ENCODE peak calls at places on chromosomes 3 and 15, in seven cellular contexts. U is RWPE1; C is hepatocyte; I is neural progenitor cell; J is CD4-positive, alpha-beta T cell; N is CD8-positive, alpha-beta T cell; S is esophagus squamous epithelium. O is an unnamed sample.
A peak's percentile ranks its signal among the peaks of the same experiment; 100 is the strongest.

GRCh38 chr3:110881069-110881468 is 190.5 kb upstream of the NECTIN3 start:
- DNase-seq in U (peak; percentile 72), C (peak; percentile 46), I (peak; percentile 46), J (no peak), N (no peak), S (no peak), O (peak; percentile 64)

GRCh38 chr3:74739242-74739641 is 124.8 kb upstream of the CNTN3 start:
- DNase-seq in U (no peak), C (no peak), I (no peak), J (no peak), N (no peak), S (no peak), O (no peak)

GRCh38 chr3:97389883-97390282 is 374.7 kb upstream of the ARL6 start:
- DNase-seq in U (no peak), C (no peak), I (no peak), J (no peak), N (no peak), S (no peak), O (no peak)

GRCh38 chr15:71230303-71230702 is 115.0 kb downstream of the THSD4 start:
- DNase-seq in U (no peak), C (no peak), I (no peak), J (no peak), N (no peak), S (no peak), O (no peak)

GRCh38 chr3:107117922-107118576 is 259.2 kb upstream of the CCDC54 start:
- DNase-seq in U (peak; percentile 38), C (peak; percentile 66), I (peak; percentile 75), J (no peak), N (no peak), S (no peak), O (peak; percentile 6)

GRCh38 chr3:133408366-133408765 is 8.5 kb downstream of the BFSP2 start:
- DNase-seq in U (no peak), C (no peak), I (no peak), J (no peak), N (no peak), S (no peak), O (no peak)

GRCh38 chr3:48695113-48695753 is 9.5 kb upstream of the NCKIPSD start:
- DNase-seq in U (peak; percentile 43), C (no peak), I (peak; percentile 79), J (no peak), N (no peak), S (no peak), O (no peak)

GRCh38 chr15:40988157-40988556 is 34.9 kb downstream of the CHAC1 start:
- DNase-seq in U (no peak), C (no peak), I (no peak), J (no peak), N (no peak), S (no peak), O (no peak)

GRCh38 chr3:90092994-90093393 is 985.6 kb downstream of the EPHA3 start:
- DNase-seq in U (peak; percentile 8), C (peak; percentile 13), I (peak; percentile 11), J (no peak), N (no peak), S (no peak), O (no peak)

GRCh38 chr15:101258238-101259144 is 6.6 kb upstream of the CHSY1 start:
- DNase-seq in U (peak; percentile 61), C (peak; percentile 80), I (peak; percentile 75), J (no peak), N (no peak), S (no peak), O (no peak)

GRCh38 chr3:29441020-29441324 is 160.1 kb downstream of the RBMS3 start:
- DNase-seq in U (no peak), C (peak; percentile 16), I (no peak), J (no peak), N (no peak), S (no peak), O (no peak)
- H3K27ac ChIP-seq in U (no peak overlapping the region), C (peak overlapping the region; percentile 76), I (no peak overlapping the region), J (no peak overlapping the region), N (no peak overlapping the region), S (no peak overlapping the region), O (no peak overlapping the region)

GRCh38 chr3:116444819-116445290 is 432 bp downstream of the LSAMP start:
- DNase-seq in U (no peak), C (peak; percentile 35), I (peak; percentile 61), J (no peak), N (no peak), S (no peak), O (peak; percentile 22)

GRCh38 chr3:116442331-116443021 is 2.8 kb downstream of the LSAMP start:
- DNase-seq in U (no peak), C (no peak), I (peak; percentile 7), J (no peak), N (no peak), S (no peak), O (no peak)

GRCh38 chr3:116443096-116443793 is 2.0 kb downstream of the LSAMP start:
- DNase-seq in U (no peak), C (no peak), I (peak; percentile 3), J (no peak), N (no peak), S (no peak), O (no peak)

GRCh38 chr3:116445291-116445841 is at the start of gene LSAMP:
- DNase-seq in U (no peak), C (peak; percentile 69), I (peak; percentile 94), J (no peak), N (no peak), S (no peak), O (peak; percentile 74)

DNA sequence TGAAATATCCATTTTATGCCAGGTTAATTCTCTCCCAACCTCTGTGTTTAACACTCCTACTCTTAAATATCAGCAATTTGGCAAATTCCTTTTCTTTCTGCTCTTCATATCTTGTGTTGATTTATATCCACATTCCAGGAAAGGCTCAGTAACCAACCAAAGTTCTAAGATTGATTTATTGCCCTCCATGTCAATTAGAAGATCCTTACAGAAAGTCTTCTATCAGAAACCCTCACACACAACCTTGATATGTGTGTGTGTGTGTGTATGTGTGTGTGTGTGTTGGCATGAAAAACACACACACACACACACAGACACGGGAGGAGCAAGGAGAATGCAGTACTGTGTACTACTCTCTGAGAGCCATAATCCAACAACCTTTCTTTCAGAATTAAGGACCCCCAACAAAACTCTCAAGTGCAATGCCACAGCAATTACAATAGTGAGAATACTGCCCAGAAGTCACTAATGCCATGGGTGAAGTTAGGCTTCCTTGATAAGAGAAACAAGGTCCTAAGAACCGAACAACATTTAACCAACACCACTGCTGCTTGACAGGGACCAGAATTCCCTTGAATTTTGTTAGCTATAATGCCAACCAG is 1.1 kb downstream of the LSAMP start:
- DNase-seq in U (no peak), C (no peak), I (peak; percentile 2), J (no peak), N (no peak), S (no peak), O (no peak)
- H3K27ac ChIP-seq in U (no peak overlapping the region), C (peak overlapping the region; percentile 79), I (no peak overlapping the region), J (no peak overlapping the region), N (no peak overlapping the region), S (no peak overlapping the region), O (peak overlapping the region; percentile 89)

DNA sequence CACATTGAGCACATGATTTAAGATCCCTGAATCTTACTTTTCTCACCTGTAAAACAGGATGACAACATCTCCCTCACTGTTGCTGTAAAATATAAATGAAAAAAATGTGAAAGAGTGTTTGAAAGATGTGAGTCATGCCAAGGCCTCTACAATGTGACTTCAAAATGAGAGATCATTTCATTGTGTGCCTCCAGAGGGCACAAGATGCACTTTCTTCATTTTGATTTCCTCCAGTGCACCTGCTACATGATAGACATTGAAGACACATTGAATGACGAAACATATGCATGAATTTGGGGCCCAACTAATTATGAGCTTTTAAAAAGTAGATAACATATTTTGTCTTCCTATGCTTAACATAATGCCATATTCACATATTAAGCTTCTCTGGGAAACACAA is 170.3 kb downstream of the MOBP start:
- DNase-seq in U (peak; percentile 32), C (peak; percentile 16), I (no peak), J (no peak), N (no peak), S (no peak), O (no peak)
- H3K27ac ChIP-seq in U (no peak overlapping the region), C (no peak overlapping the region), I (no peak overlapping the region), J (no peak overlapping the region), N (no peak overlapping the region), S (no peak overlapping the region), O (no peak overlapping the region)

GRCh38 chr3:81723732-81724313 is 37.6 kb downstream of the GBE1 start:
- DNase-seq in U (peak; percentile 5), C (no peak), I (no peak), J (no peak), N (no peak), S (no peak), O (no peak)
- H3K27ac ChIP-seq in U (no peak overlapping the region), C (no peak overlapping the region), I (no peak overlapping the region), J (no peak overlapping the region), N (no peak overlapping the region), S (peak overlapping the region; percentile 49), O (no peak overlapping the region)

GRCh38 chr15:45146405-45146804 is 16.6 kb downstream of the DUOX1 start:
- DNase-seq in U (no peak), C (no peak), I (no peak), J (no peak), N (no peak), S (no peak), O (no peak)
- H3K27ac ChIP-seq in U (no peak overlapping the region), C (peak overlapping the region; percentile 29), I (no peak overlapping the region), J (no peak overlapping the region), N (no peak overlapping the region), S (peak overlapping the region; percentile 76), O (no peak overlapping the region)

GRCh38 chr3:152193673-152194267 is 75.0 kb upstream of the MBNL1 start:
- DNase-seq in U (no peak), C (no peak), I (no peak), J (no peak), N (no peak), S (no peak), O (no peak)

GRCh38 chr3:152192050-152192449 is 76.7 kb upstream of the MBNL1 start:
- DNase-seq in U (no peak), C (no peak), I (no peak), J (no peak), N (no peak), S (no peak), O (no peak)

GRCh38 chr3:152195206-152195605 is 73.5 kb upstream of the MBNL1 start:
- DNase-seq in U (no peak), C (no peak), I (no peak), J (no peak), N (no peak), S (no peak), O (no peak)

GRCh38 chr3:152190636-152191183 is 78.0 kb upstream of the MBNL1 start:
- DNase-seq in U (no peak), C (peak; percentile 28), I (no peak), J (no peak), N (no peak), S (no peak), O (no peak)

GRCh38 chr3:152192936-152193672 is 75.6 kb upstream of the MBNL1 start:
- DNase-seq in U (no peak), C (peak; percentile 6), I (no peak), J (no peak), N (no peak), S (no peak), O (no peak)
- H3K27ac ChIP-seq in U (no peak overlapping the region), C (peak overlapping the region; percentile 52), I (no peak overlapping the region), J (peak overlapping the region; percentile 42), N (peak overlapping the region; percentile 62), S (peak overlapping the region; percentile 28), O (no peak overlapping the region)

DNA sequence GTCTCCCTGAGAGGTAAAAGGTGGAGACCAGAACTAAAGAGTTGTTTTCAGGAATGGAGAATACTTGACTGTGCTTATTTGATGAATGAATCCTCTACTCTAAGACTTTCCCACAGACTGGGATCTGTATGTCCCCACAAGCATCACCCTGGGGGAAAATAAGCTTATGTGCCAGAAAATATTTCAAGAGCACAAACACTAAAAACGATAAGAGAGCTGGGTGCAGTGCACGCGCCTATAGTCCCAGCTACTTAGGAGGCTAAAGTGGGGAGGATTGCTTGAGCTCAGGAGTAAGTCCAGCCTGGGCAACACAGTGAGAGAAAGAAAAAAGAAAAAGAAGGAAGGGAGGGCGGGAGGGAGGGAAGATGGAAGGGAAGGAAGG is 150.7 kb downstream of the ADAM10 start:
- DNase-seq in U (no peak), C (no peak), I (no peak), J (no peak), N (no peak), S (no peak), O (no peak)
- H3K27ac ChIP-seq in U (no peak overlapping the region), C (no peak overlapping the region), I (no peak overlapping the region), J (no peak overlapping the region), N (no peak overlapping the region), S (no peak overlapping the region), O (no peak overlapping the region)

O was measured in substantia nigra.